ENCODE peak calls at places on chromosome 13, in four cellular contexts. W is K562, K is GM12878, Q is HepG2. P is an unnamed sample.

GRCh38 chr13:51902776-51903175 is 41.0 kb downstream of the CCDC70 start:
- DNase-seq in W (no peak), Q (no peak), K (no peak), P (no peak)

GRCh38 chr13:47959468-47960088 is 41.5 kb downstream of the SUCLA2 start:
- DNase-seq in Q (no peak), W (no peak), K (no peak), P (no peak)

GRCh38 chr13:46341112-46341711 is 45.8 kb downstream of the RUBCNL start:
- DNase-seq in W (no peak), K (peak; percentile 51), Q (no peak), P (no peak)

GRCh38 chr13:23687614-23688013 is 117.4 kb downstream of the TNFRSF19 start:
- DNase-seq in Q (no peak), K (no peak), W (no peak), P (no peak)

GRCh38 chr13:27427663-27428062 is 3.2 kb downstream of the GTF3A start:
- DNase-seq in W (no peak), K (no peak), Q (no peak), P (no peak)

GRCh38 chr13:78603240-78603947 is at the start of gene POU4F1:
- DNase-seq in Q (peak; percentile 72), W (peak; percentile 89), K (peak; percentile 19), P (peak; percentile 99)

GRCh38 chr13:29621401-29621800 is 25.9 kb upstream of the SLC7A1 start:
- DNase-seq in K (no peak), W (no peak), Q (no peak), P (no peak)

GRCh38 chr13:52980695-52981094 is 47.9 kb upstream of the OLFM4 start:
- DNase-seq in W (no peak), Q (no peak), K (no peak), P (no peak)

GRCh38 chr13:72151241-72151640 is 284.2 kb upstream of the DACH1 start:
- DNase-seq in Q (no peak), W (no peak), K (no peak), P (no peak)

GRCh38 chr13:44420376-44421220 is 47.0 kb downstream of the SERP2 start:
- DNase-seq in W (no peak), Q (no peak), K (no peak), P (no peak)
- TF ChIP-seq TARDBP in W (no peak), Q (no peak), K (no peak), P (no peak)

DNA sequence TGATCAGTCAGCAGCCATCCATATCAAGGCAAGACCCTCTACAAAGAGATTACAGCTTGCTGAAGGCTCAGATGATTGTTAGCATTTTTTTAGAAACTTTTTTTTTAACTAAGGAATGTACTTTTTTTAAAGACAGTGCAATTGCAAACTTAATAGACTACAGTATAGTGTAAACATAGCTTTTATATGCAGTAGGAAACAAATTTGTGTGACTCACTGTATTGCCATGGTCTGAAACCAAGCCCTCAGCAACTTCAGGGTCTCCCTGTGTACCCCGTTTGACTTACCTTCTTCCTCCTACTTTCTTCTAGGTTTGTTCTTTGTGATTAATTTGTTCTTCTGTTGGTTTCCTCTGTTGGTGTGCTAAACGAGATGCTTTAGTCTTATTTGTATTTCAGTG is 93.0 kb upstream of the TEX29 start:
- DNase-seq in K (no peak), Q (no peak), W (no peak), P (no peak)
- TF ChIP-seq SP1 in K (no peak), Q (no peak), W (no peak), P (no peak)

GRCh38 chr13:112117955-112118302 is 51.0 kb downstream of the SOX1 start:
- DNase-seq in K (no peak), W (no peak), Q (no peak), P (no peak)
- TF ChIP-seq TARDBP in K (no peak), W (no peak), Q (no peak), P (no peak)

GRCh38 chr13:20998649-20999415 is 62.6 kb downstream of the LATS2 start:
- DNase-seq in K (no peak), W (no peak), Q (no peak), P (no peak)

GRCh38 chr13:21000647-21001046 is 60.7 kb downstream of the LATS2 start:
- DNase-seq in W (no peak), Q (no peak), K (no peak), P (no peak)

GRCh38 chr13:21005193-21005592 is 56.2 kb downstream of the LATS2 start:
- DNase-seq in K (no peak), W (no peak), Q (no peak), P (no peak)

GRCh38 chr13:20997301-20998061 is 63.9 kb downstream of the LATS2 start:
- DNase-seq in K (no peak), Q (no peak), W (no peak), P (no peak)

GRCh38 chr13:21001471-21001870 is 59.9 kb downstream of the LATS2 start:
- DNase-seq in Q (no peak), K (no peak), W (no peak), P (no peak)
- TF ChIP-seq SP1 in Q (no peak), K (no peak), W (no peak), P (no peak)

DNA sequence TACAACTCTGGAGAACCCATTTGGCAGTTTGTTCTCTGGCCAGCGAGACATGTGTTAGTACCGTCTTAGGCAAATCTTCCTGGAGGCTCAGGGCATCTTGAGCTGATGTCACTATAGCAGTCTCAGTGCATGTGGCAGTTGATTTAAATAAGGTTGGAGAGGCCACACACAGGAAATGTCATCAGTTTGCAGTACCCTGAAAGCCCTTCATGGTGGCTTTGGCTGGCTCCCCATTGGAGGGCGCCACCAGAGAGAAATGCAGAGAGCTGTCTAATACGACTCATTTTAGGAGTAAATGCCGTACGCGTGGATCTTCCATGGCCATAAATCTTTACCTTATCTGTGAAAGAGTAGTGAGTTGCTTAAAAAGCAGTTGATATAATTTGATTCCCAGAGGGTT is 163.1 kb downstream of the STK24 start:
- DNase-seq in Q (no peak), K (no peak), W (no peak), P (no peak)
- TF ChIP-seq TARDBP in Q (no peak), K (no peak), W (no peak), P (no peak)

DNA sequence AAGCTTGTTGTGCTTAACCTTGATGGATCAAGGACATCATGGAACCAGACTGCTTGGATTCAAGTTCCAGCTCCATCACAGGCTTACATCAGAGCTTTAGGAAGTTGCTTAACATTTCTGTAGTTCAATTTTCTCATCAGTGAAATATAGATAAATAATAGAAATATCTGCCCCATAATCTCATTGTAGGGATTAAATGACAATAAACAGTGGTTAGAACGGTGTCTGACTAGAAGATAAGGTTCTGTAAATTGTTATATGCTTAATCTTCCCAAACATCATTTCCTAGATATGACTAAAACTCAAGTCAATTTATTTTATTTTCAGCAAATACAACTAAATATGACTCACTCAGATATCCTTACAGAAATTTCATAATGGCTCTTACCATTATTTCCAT is 83.5 kb downstream of the SLITRK1 start:
- DNase-seq in Q (no peak), W (no peak), K (no peak), P (no peak)
- TF ChIP-seq SP1 in Q (no peak), W (no peak), K (no peak), P (no peak)

DNA sequence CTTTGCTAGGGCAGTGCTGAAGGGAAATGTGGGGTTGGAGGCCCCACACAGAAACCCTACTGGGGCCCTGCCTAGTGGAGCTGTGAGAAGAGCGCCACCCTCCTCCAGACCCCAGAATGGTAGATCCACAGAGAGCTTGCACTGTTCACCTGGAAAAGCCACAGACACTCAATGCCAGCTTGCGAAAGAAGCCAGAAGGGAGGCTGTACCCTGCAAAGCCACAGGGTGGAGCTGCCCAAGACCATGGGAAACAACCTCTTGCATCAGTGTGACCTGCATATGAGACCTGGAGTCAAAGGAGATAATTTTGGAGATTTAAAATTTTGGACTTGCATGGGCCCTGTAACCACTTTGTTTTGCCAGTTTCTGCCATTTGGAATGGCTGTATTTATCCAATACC is 615.4 kb upstream of the MIR17HG start:
- DNase-seq in K (no peak), Q (peak; percentile 3), W (no peak), P (no peak)
- TF ChIP-seq TARDBP in K (no peak), Q (no peak), W (no peak), P (no peak)

GRCh38 chr13:113975416-113975815 is 1.5 kb upstream of the C13orf46 start:
- DNase-seq in W (no peak), Q (no peak), K (no peak), P (no peak)

GRCh38 chr13:113978741-113979481 is 5.0 kb upstream of the C13orf46 start:
- DNase-seq in W (no peak), K (no peak), Q (no peak), P (no peak)

GRCh38 chr13:113976711-113977684 is 3.1 kb upstream of the C13orf46 start:
- DNase-seq in K (no peak), Q (no peak), W (no peak), P (no peak)

GRCh38 chr13:113979791-113980471 is 6.1 kb upstream of the C13orf46 start:
- DNase-seq in W (no peak), K (no peak), Q (no peak), P (no peak)

DNA sequence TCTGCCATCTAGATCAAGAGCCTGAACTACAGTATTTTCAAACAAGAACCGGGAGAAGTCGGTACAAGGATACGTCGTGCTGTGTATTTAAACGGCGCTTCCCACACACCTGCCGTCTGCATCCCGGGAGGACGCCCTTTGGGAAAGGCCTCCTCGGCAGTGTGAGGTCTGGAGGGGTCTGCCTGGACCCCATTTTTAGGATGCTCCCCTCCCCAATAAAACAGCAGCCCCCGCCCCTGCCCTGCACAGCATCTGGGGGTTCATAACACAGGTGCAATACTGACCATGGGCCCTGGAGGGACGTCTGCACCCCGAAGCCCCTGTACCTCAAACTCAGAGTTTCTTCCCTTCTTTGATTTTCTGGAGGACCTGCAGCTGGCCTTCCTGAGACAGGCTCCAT is 4.1 kb upstream of the C13orf46 start:
- DNase-seq in Q (no peak), W (no peak), K (no peak), P (no peak)
- TF ChIP-seq SP1 in Q (no peak), W (no peak), K (no peak), P (no peak)

P was measured in HEK293T.